ENCODE peak calls at places on chromosomes 4 and X, in six cellular contexts. L is WERI-Rb-1, I is fibroblast of lung, Y is CD14-positive monocyte, A is OCI-LY7, B is cardiac muscle cell. C is an unnamed sample.

GRCh38 chr4:101019941-101020401 is 327.4 kb downstream of the PPP3CA start:
- DNase-seq in L (no peak), I (peak; percentile 41), Y (no peak), A (no peak), B (no peak), C (peak; percentile 21)

GRCh38 chrX:7133036-7133412 is 14.5 kb upstream of the STS start:
- DNase-seq in L (no peak), I (peak; percentile 59), Y (no peak), A (no peak), B (peak; percentile 52), C (no peak)

GRCh38 chr4:70830054-70830453 is 9.6 kb downstream of the GRSF1 start:
- DNase-seq in L (no peak), I (no peak), Y (no peak), A (no peak), B (no peak), C (no peak)

GRCh38 chr4:119037709-119038463 is 97.7 kb upstream of the MYOZ2 start:
- DNase-seq in L (no peak), I (no peak), Y (no peak), A (no peak), B (peak; percentile 54), C (no peak)

GRCh38 chr4:88818650-88819470 is 121.2 kb upstream of the NAP1L5 start:
- DNase-seq in L (peak; percentile 56), I (peak; percentile 46), Y (no peak), A (peak; percentile 16), B (peak; percentile 66), C (peak; percentile 14)

GRCh38 chr4:2647403-2648158 is 108.6 kb downstream of the TNIP2 start:
- DNase-seq in L (peak; percentile 32), I (no peak), Y (no peak), A (no peak), B (no peak), C (no peak)

GRCh38 chrX:18898517-18898916 is 85.4 kb downstream of the PHKA2 start:
- DNase-seq in L (no peak), I (no peak), Y (no peak), A (no peak), B (no peak), C (no peak)

GRCh38 chr4:7911044-7911578 is 28.6 kb downstream of the AFAP1 start:
- DNase-seq in L (peak; percentile 94), I (peak; percentile 93), Y (no peak), A (no peak), B (peak; percentile 82), C (no peak)

GRCh38 chrX:40199704-40200103 is 101.9 kb upstream of the BCOR start:
- DNase-seq in L (no peak), I (no peak), Y (no peak), A (no peak), B (no peak), C (no peak)

GRCh38 chrX:22323541-22323940 is 50.8 kb downstream of the CBLL2 start:
- DNase-seq in L (no peak), I (peak; percentile 81), Y (no peak), A (no peak), B (peak; percentile 34), C (no peak)

GRCh38 chrX:97633798-97634197 is 750.1 kb downstream of the RPA4 start:
- DNase-seq in L (no peak), I (no peak), Y (no peak), A (no peak), B (no peak), C (no peak)

GRCh38 chrX:97638621-97639020 is 754.9 kb downstream of the RPA4 start:
- DNase-seq in L (no peak), I (no peak), Y (no peak), A (no peak), B (no peak), C (no peak)

GRCh38 chrX:97637289-97637688 is 753.6 kb downstream of the RPA4 start:
- DNase-seq in L (no peak), I (no peak), Y (no peak), A (no peak), B (peak; percentile 7), C (no peak)

DNA sequence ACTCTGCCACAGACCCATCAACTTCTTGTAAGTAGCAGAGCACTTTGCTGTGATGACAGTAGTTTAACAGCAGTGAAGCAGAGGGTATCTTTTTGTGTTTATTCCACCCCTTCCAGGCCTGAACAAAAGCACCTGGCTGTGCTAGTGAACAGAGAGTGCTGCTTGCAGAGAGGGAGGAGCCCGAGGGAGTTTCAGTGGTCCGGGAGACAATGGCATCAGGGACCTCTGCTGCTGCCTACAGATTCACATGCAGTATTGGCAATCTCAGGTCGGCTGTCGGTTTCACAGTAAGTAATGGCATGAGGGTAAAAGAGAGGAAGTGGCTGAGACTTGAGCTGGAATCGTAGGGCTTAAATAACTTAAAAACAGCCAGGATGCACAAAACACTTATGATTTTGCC is 755.8 kb downstream of the RPA4 start:
- DNase-seq in L (peak; percentile 75), I (no peak), Y (no peak), A (no peak), B (no peak), C (no peak)
- TF ChIP-seq CTCF in L (no peak), I (no peak), Y (no peak), A (no peak), B (no peak), C (no peak)

GRCh38 chr4:67700874-67701850 is at the start of gene UBA6:
- DNase-seq in L (peak; percentile 97), I (peak; percentile 96), Y (peak; percentile 95), A (peak; percentile 98), B (peak; percentile 97), C (peak; percentile 97)
- TF ChIP-seq CTCF in L (peak; percentile 63), I (peak; percentile 43), Y (peak; percentile 41), A (peak; percentile 74), B (peak; percentile 38), C (peak; percentile 56)

GRCh38 chr4:149901128-149901527 is 85.5 kb upstream of the IQCM start:
- DNase-seq in L (no peak), I (no peak), Y (no peak), A (no peak), B (no peak), C (no peak)

GRCh38 chr4:149897784-149898183 is 82.1 kb upstream of the IQCM start:
- DNase-seq in L (no peak), I (peak; percentile 22), Y (no peak), A (peak; percentile 12), B (peak; percentile 42), C (no peak)

GRCh38 chr4:149891381-149891780 is 75.7 kb upstream of the IQCM start:
- DNase-seq in L (no peak), I (peak; percentile 68), Y (no peak), A (no peak), B (no peak), C (no peak)

GRCh38 chr4:149896428-149896827 is 80.8 kb upstream of the IQCM start:
- DNase-seq in L (peak; percentile 57), I (peak; percentile 53), Y (no peak), A (no peak), B (peak; percentile 42), C (no peak)
- TF ChIP-seq CTCF in L (peak; percentile 74), I (peak; percentile 85), Y (no peak), A (no peak), B (peak; percentile 52), C (peak; percentile 28)

DNA sequence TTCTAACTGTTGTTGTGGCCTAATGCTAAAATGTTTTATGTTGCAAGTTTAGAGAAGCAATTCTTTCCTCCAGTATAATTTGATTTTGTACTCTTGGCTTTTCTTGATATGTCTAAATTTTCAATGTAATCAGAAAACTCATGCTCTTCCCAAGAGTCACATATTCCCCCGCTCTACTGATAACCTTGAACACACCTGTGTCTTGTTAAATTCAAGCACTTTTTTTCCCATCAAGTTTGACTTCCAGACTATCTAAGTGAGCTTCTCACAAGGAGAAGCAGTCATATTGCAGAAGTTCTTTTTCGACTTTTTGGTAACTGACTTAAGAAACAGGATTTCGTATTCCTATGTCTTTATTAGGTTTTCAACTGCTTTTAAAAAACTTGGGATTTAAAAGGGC is 7.4 kb upstream of the ADH4 start:
- DNase-seq in L (no peak), I (no peak), Y (no peak), A (no peak), B (no peak), C (no peak)
- TF ChIP-seq CTCF in L (no peak), I (no peak), Y (no peak), A (no peak), B (no peak), C (no peak)

GRCh38 chrX:66200855-66201795 is 37.1 kb downstream of the HEPH start:
- DNase-seq in L (no peak), I (no peak), Y (no peak), A (peak; percentile 14), B (peak; percentile 33), C (peak; percentile 13)
- TF ChIP-seq CTCF in L (no peak), I (no peak), Y (peak; percentile 35), A (peak; percentile 74), B (peak; percentile 39), C (peak; percentile 25)

GRCh38 chr4:139738846-139739613 is 73.4 kb downstream of the MGST2 start:
- DNase-seq in L (no peak), I (no peak), Y (no peak), A (no peak), B (no peak), C (no peak)

GRCh38 chr4:139740121-139740520 is 74.5 kb downstream of the MGST2 start:
- DNase-seq in L (no peak), I (peak; percentile 60), Y (no peak), A (no peak), B (peak; percentile 44), C (no peak)

GRCh38 chr4:139743027-139743426 is 77.4 kb downstream of the MGST2 start:
- DNase-seq in L (no peak), I (no peak), Y (no peak), A (no peak), B (no peak), C (no peak)

GRCh38 chr4:139744232-139744631 is 78.6 kb downstream of the MGST2 start:
- DNase-seq in L (no peak), I (no peak), Y (no peak), A (no peak), B (no peak), C (no peak)

DNA sequence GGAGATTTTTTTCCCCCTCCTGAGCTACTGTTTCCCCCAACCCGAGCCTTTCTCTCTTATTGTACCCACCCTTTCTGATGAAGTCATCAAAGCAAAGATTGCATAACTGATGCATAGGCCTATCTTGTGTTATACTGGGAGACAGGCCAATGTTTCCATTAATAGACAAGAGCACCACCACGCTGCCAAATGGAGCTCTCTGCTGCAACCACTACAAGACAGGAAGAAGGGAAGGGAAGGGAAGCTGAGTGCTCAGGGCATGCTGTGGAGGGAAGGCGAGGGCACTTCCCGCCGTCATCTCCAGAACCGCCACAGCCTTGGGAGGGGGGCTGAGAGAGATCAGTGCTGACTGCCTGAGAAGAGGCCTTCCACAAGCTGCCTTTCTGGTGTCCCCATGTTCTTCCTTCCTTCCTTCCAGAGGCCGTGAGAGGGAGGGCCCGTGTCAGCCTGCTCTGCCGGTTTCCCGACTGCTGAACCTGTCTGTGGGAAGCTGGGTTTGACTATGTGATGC is 75.0 kb downstream of the MGST2 start:
- DNase-seq in L (no peak), I (peak; percentile 94), Y (peak; percentile 58), A (no peak), B (peak; percentile 97), C (no peak)
- TF ChIP-seq CTCF in L (no peak), I (peak; percentile 46), Y (no peak), A (no peak), B (peak; percentile 35), C (no peak)

GRCh38 chr4:131091896-131092295 is 1995.9 kb downstream of the C4orf33 start:
- DNase-seq in L (no peak), I (peak; percentile 44), Y (no peak), A (peak; percentile 41), B (peak; percentile 51), C (no peak)
- TF ChIP-seq CTCF in L (no peak), I (peak; percentile 25), Y (no peak), A (peak; percentile 76), B (peak; percentile 36), C (peak; percentile 44)

C was measured in GM10248.